ENCODE peak calls at places on chromosomes 3 and 15, in six cellular contexts. B, J, W, N, A and Y are unnamed samples.
A peak's percentile ranks its signal among the peaks of the same experiment; 100 is the strongest.

GRCh38 chr15:77821188-77821958 is 188.7 kb upstream of the LINGO1 start:
- DNase-seq in B (no peak), J (peak; percentile 65), W (peak; percentile 46), N (peak; percentile 20), A (peak; percentile 68), Y (no peak)

GRCh38 chr15:68552773-68553172 is 26.0 kb upstream of the CORO2B start:
- DNase-seq in B (no peak), J (no peak), W (no peak), N (no peak), A (no peak), Y (peak; percentile 2)

GRCh38 chr15:100572362-100572983 is 29.5 kb downstream of the LINS1 start:
- DNase-seq in B (no peak), J (no peak), W (no peak), N (no peak), A (no peak), Y (no peak)

GRCh38 chr15:85757073-85757938 is 37.4 kb downstream of the KLHL25 start:
- DNase-seq in B (no peak), J (no peak), W (no peak), N (peak; percentile 1), A (no peak), Y (no peak)

GRCh38 chr3:158977497-158977896 is 175.6 kb downstream of the MFSD1 start:
- DNase-seq in B (no peak), J (no peak), W (no peak), N (no peak), A (no peak), Y (no peak)

GRCh38 chr3:54691230-54691900 is 236.5 kb downstream of the LRTM1 start:
- DNase-seq in B (no peak), J (no peak), W (no peak), N (no peak), A (no peak), Y (no peak)

GRCh38 chr3:76615739-76616138 is 424.2 kb upstream of the ROBO2 start:
- DNase-seq in B (no peak), J (no peak), W (no peak), N (no peak), A (no peak), Y (no peak)

GRCh38 chr3:150889105-150889504 is 16.1 kb downstream of the MINDY4B start:
- DNase-seq in B (no peak), J (no peak), W (no peak), N (no peak), A (no peak), Y (no peak)

GRCh38 chr3:130934442-130935089 is 40.7 kb downstream of the ATP2C1 start:
- DNase-seq in B (no peak), J (no peak), W (no peak), N (no peak), A (no peak), Y (no peak)

GRCh38 chr15:92954578-92954977 is 54.5 kb downstream of the CHD2 start:
- DNase-seq in B (no peak), J (no peak), W (no peak), N (no peak), A (no peak), Y (no peak)

GRCh38 chr15:39125904-39126303 is 455.0 kb upstream of the THBS1 start:
- DNase-seq in B (peak; percentile 29), J (peak; percentile 47), W (peak; percentile 26), N (no peak), A (no peak), Y (no peak)

GRCh38 chr3:189076459-189076858 is 95.3 kb upstream of the TPRG1 start:
- DNase-seq in B (no peak), J (no peak), W (no peak), N (no peak), A (no peak), Y (no peak)

GRCh38 chr15:68501616-68502015 is 69.7 kb upstream of the ITGA11 start:
- DNase-seq in B (no peak), J (no peak), W (no peak), N (no peak), A (no peak), Y (no peak)

GRCh38 chr15:38054488-38054887 is 120.0 kb downstream of the TMCO5A start:
- DNase-seq in B (no peak), J (no peak), W (no peak), N (no peak), A (no peak), Y (no peak)

GRCh38 chr3:14214764-14215163 is 36.1 kb downstream of the LSM3 start:
- DNase-seq in B (no peak), J (no peak), W (no peak), N (no peak), A (no peak), Y (no peak)

GRCh38 chr15:73598540-73599195 is 34.5 kb downstream of the NPTN start:
- DNase-seq in B (no peak), J (no peak), W (no peak), N (no peak), A (no peak), Y (no peak)

GRCh38 chr3:57755368-57756021 is 614 bp upstream of the SLMAP start:
- DNase-seq in B (no peak), J (peak; percentile 16), W (peak; percentile 24), N (no peak), A (peak; percentile 12), Y (peak; percentile 23)

GRCh38 chr15:20645956-20646355 is 104.4 kb upstream of the GOLGA6L6 start:
- DNase-seq in B (no peak), J (peak; percentile 54), W (no peak), N (no peak), A (no peak), Y (no peak)

GRCh38 chr3:183094711-183095110 is 4.6 kb downstream of the MCCC1 start:
- DNase-seq in B (no peak), J (no peak), W (no peak), N (no peak), A (no peak), Y (no peak)

GRCh38 chr15:81295466-81296145 is 28.3 kb downstream of the STARD5 start:
- DNase-seq in B (no peak), J (no peak), W (no peak), N (no peak), A (no peak), Y (no peak)